ENCODE peak calls at places on chromosomes 4 and X, in nine cellular contexts. V is upper lobe of left lung, H is GM23338, L is fibroblast of lung, U is fibroblast of mammary gland, C is BJ, Y is upper lobe of right lung, D is IMR-90, J is fibroblast of villous mesenchyme. Q is an unnamed sample.

GRCh38 chr4:136009258-136009832 is 1522.9 kb downstream of the PCDH18 start:
- DNase-seq in V (no peak), H (peak; percentile 24), L (no peak), U (no peak), C (no peak), Y (no peak), D (no peak), J (no peak), Q (no peak)

GRCh38 chr4:104966349-104967033 is 180.2 kb upstream of the TET2 start:
- DNase-seq in V (peak; percentile 76), H (peak; percentile 7), L (peak; percentile 21), U (no peak), C (no peak), Y (no peak), D (no peak), J (peak; percentile 37), Q (no peak)

GRCh38 chr4:102076622-102077021 is 268.7 kb downstream of the SLC39A8 start:
- DNase-seq in V (no peak), H (no peak), L (no peak), U (no peak), C (peak; percentile 12), Y (no peak), D (no peak), J (peak; percentile 0), Q (no peak)

GRCh38 chr4:150525321-150525868 is 56.6 kb upstream of the MAB21L2 start:
- DNase-seq in V (no peak), H (no peak), L (no peak), U (no peak), C (no peak), Y (no peak), D (no peak), J (no peak), Q (no peak)

GRCh38 chr4:142940614-142941013 is 94.5 kb upstream of the INPP4B start:
- DNase-seq in V (no peak), H (no peak), L (no peak), U (no peak), C (no peak), Y (no peak), D (no peak), J (no peak), Q (no peak)

GRCh38 chrX:115894087-115894486 is 276.5 kb upstream of the AGTR2 start:
- DNase-seq in V (no peak), H (no peak), L (no peak), U (peak; percentile 52), C (no peak), Y (no peak), D (peak; percentile 33), J (peak; percentile 22), Q (peak; percentile 52)

GRCh38 chr4:1753692-1754311 is 32.5 kb downstream of the TACC3 start:
- DNase-seq in V (no peak), H (no peak), L (no peak), U (no peak), C (no peak), Y (no peak), D (no peak), J (no peak), Q (no peak)

GRCh38 chrX:95076449-95076848 is 1402.4 kb downstream of the FAM133A start:
- DNase-seq in V (no peak), H (peak; percentile 63), L (no peak), U (peak; percentile 60), C (no peak), Y (no peak), D (peak; percentile 10), J (peak; percentile 28), Q (peak; percentile 58)

GRCh38 chrX:109782994-109783711 is 50.1 kb upstream of the ACSL4 start:
- DNase-seq in V (no peak), H (no peak), L (no peak), U (peak; percentile 20), C (no peak), Y (no peak), D (peak; percentile 45), J (no peak), Q (no peak)

GRCh38 chr4:188822698-188823097 is 683.5 kb downstream of the TRIML1 start:
- DNase-seq in V (no peak), H (peak; percentile 76), L (no peak), U (no peak), C (no peak), Y (no peak), D (no peak), J (no peak), Q (no peak)

GRCh38 chrX:103687696-103688191 is 1.2 kb upstream of the MORF4L2 start:
- DNase-seq in V (peak; percentile 53), H (peak; percentile 88), L (peak; percentile 86), U (peak; percentile 83), C (no peak), Y (peak; percentile 72), D (peak; percentile 73), J (peak; percentile 77), Q (peak; percentile 82)

GRCh38 chrX:72107320-72107719 is 24.4 kb downstream of the RTL5 start:
- DNase-seq in V (peak; percentile 61), H (peak; percentile 32), L (no peak), U (peak; percentile 61), C (no peak), Y (no peak), D (peak; percentile 41), J (peak; percentile 57), Q (no peak)

GRCh38 chr4:181970356-181970755 is 272.8 kb upstream of the TENM3 start:
- DNase-seq in V (no peak), H (no peak), L (no peak), U (no peak), C (no peak), Y (no peak), D (no peak), J (no peak), Q (no peak)

GRCh38 chrX:120774611-120775010 is 101.1 kb downstream of the CT47B1 start:
- DNase-seq in V (no peak), H (no peak), L (no peak), U (peak; percentile 49), C (no peak), Y (no peak), D (no peak), J (peak; percentile 31), Q (no peak)

GRCh38 chr4:128527356-128527755 is 239.7 kb upstream of the PGRMC2 start:
- DNase-seq in V (no peak), H (no peak), L (no peak), U (no peak), C (no peak), Y (no peak), D (no peak), J (no peak), Q (no peak)

GRCh38 chr4:88335092-88335665 is 43.5 kb upstream of the HERC6 start:
- DNase-seq in V (no peak), H (peak; percentile 27), L (peak; percentile 69), U (peak; percentile 91), C (no peak), Y (no peak), D (peak; percentile 24), J (peak; percentile 82), Q (no peak)

DNA sequence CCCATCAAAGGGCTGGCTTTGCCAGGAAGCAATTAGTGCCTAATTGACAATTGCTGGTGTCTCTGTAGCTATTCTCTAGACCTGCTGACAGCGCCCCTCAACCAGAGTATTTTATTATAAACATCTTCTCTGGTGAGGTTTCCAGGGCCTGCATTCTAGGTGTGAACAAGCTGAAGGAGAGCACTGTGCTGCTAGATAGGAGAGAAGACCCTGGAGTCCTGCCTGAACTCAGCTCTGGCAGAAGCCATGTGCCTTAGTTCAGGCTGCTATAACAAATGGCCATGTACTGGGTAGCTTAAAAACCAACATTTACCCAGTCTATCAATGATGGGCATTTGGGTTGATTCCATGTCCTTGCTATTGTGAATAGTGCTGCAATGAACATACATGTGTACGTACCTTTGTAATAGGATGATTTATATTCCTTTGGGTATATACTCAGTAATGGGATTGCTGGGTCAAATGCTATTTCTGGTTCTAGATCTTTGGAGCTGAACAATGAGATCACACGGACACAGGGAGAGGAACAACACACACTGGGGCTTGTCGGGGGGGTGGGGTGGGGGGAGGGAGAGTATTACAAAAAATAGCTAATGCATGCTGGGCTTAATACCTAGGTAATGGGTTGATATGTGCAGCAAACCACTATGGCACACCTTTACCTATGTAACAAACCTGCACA is 185.5 kb upstream of the CPEB2 start:
- DNase-seq in V (no peak), H (no peak), L (no peak), U (no peak), C (no peak), Y (no peak), D (no peak), J (no peak), Q (no peak)
- TF ChIP-seq CTCF in V (no peak), H (no peak), L (no peak), U (no peak), C (no peak), Y (no peak), D (no peak), J (no peak), Q (no peak)

GRCh38 chrX:358651-359143 is 28.0 kb downstream of the PPP2R3B start:
- DNase-seq in V (no peak), H (peak; percentile 54), L (no peak), U (no peak), C (no peak), Y (peak; percentile 59), D (no peak), J (no peak), Q (no peak)
- H3K4me3 ChIP-seq in V (no peak overlapping the region), H (no peak overlapping the region), L (no peak overlapping the region), U (no peak overlapping the region), C (no peak overlapping the region), Y (no peak overlapping the region), D (no peak overlapping the region), J (no peak overlapping the region), Q (no peak overlapping the region)

DNA sequence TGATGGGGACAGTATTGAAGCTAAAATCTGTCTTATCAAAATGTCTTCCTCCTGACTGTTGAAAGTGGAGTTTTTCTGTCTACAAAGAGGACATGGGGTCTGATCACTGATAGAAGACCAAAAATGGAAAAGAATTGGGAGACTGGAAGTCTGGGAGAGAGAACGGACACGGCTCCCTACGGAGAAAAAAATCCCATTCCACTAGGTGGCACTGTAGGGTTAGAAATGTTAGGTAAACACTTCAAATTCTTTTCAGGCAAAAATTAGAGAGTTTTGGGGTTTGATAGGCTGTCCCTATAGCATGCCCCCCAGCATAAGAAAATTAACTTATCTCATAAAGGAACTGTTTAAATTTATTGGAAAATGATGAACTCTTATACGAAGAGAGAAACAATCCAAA is 200.5 kb downstream of the FAM133A start:
- DNase-seq in V (no peak), H (peak; percentile 76), L (no peak), U (peak; percentile 22), C (no peak), Y (no peak), D (no peak), J (peak; percentile 8), Q (no peak)
- TF ChIP-seq CTCF in V (no peak), H (peak; percentile 55), L (no peak), U (peak; percentile 53), C (no peak), Y (peak; percentile 20), D (peak; percentile 47), J (peak; percentile 26), Q (peak; percentile 17)

DNA sequence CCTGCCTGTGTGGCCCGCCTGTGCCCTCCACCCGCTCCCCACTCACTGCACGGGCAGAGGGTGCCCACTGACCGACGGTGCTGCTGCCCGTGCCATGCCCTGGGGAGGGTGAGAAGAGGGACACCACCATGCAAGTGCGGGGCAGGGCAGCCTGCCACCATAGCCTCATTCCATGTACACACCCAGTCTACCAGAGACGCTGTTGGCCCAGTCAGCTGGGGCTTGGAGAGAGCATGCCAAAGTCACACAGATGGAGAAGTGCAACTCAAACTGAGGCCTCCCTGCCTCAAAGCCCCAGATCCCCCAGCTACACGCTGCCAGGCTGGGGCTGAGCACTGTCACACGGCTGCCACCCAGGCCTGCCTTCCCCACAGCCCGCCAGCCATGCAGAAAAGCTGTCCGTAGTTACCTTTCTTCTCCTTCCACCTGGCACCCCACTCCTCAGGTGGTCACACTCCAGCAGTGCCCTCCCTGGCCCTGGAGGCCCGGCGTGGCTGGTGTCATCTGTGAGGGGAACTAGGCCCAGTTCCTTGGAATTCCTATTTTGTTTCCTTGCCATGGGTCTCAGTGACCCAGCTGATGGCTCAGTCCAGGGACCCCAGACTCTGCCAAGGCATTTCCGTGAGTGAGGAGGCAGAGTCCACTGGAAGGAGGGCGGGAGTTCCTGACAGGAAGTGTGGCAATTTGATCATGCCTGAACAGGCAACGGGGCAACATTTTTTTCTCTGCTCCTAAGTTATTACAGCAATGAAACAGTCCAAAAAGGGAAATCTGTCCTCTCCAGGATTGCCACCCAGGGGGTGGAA is at the start of gene SLC2A9:
- DNase-seq in V (peak; percentile 45), H (no peak), L (no peak), U (peak; percentile 6), C (no peak), Y (no peak), D (no peak), J (no peak), Q (no peak)
- H3K4me3 ChIP-seq in V (peak within 1 kb of the TSS; percentile 12), H (no peak within 1 kb of the TSS), L (no peak within 1 kb of the TSS), U (no peak within 1 kb of the TSS), C (no peak within 1 kb of the TSS), Y (peak within 1 kb of the TSS; percentile 36), D (no peak within 1 kb of the TSS), J (no peak within 1 kb of the TSS), Q (no peak within 1 kb of the TSS)

Q was measured in astrocyte of the spinal cord.